ENCODE peak calls at places on chromosome 22, in eight cellular contexts. Q is stimulated activated CD4-positive, alpha-beta T cell treated with anti-CD3 and anti-CD28 coated beads, Interleukin-2, amount 100 ng/mL, for 48 hours; D is WERI-Rb-1; L is body of pancreas; R is KG1; T is AG08395; A is activated naive CD4-positive, alpha-beta T cell treated with anti-CD3 and anti-CD28 coated beads, Interleukin-2, amount 50 U/mL, for 16 hours; P is astrocyte. S is an unnamed sample.

GRCh38 chr22:41481131-41481830 is 12.4 kb downstream of the ACO2 start:
- DNase-seq in Q (no peak), T (peak), P (peak), D (no peak), L (no peak), A (no peak), R (no peak), S (no peak)

GRCh38 chr22:23061471-23062280 is 8.6 kb upstream of the GNAZ start:
- DNase-seq in D (no peak), A (peak), L (no peak), T (no peak), P (no peak), R (no peak), Q (no peak), S (peak)

GRCh38 chr22:42389137-42389536 is 43.1 kb downstream of the NFAM1 start:
- DNase-seq in L (no peak), Q (no peak), R (no peak), P (no peak), A (no peak), T (no peak), D (no peak), S (no peak)

GRCh38 chr22:26945565-26945964 is 288.2 kb downstream of the MIAT start:
- DNase-seq in P (no peak), T (no peak), A (no peak), Q (no peak), D (no peak), L (no peak), R (no peak), S (no peak)

GRCh38 chr22:44147821-44148574 is 32.7 kb upstream of the PARVG start:
- DNase-seq in A (no peak), R (no peak), L (no peak), Q (no peak), D (no peak), P (peak), T (peak), S (no peak)

GRCh38 chr22:26174280-26174679 is 5.0 kb downstream of the SEZ6L start:
- DNase-seq in L (no peak), T (peak), P (no peak), A (no peak), D (peak), R (no peak), Q (no peak), S (no peak)

GRCh38 chr22:26986884-26987283 is 329.5 kb downstream of the MIAT start:
- DNase-seq in R (no peak), T (no peak), D (no peak), P (no peak), Q (no peak), L (no peak), A (no peak), S (no peak)

GRCh38 chr22:28730146-28730545 is 11.5 kb downstream of the CHEK2 start:
- DNase-seq in A (no peak), T (no peak), R (no peak), D (no peak), P (no peak), Q (no peak), L (no peak), S (no peak)

GRCh38 chr22:26483439-26484359 is at the start of the genes HPS4 and SRRD:
- DNase-seq in D (peak), T (peak), A (peak), P (peak), L (peak), Q (peak), R (peak), S (peak)

GRCh38 chr22:37310075-37310606 is 27.8 kb downstream of the CYTH4 start:
- DNase-seq in T (no peak), L (no peak), P (no peak), A (no peak), D (no peak), R (no peak), Q (no peak), S (no peak)

GRCh38 chr22:45883811-45884170 is 93.2 kb downstream of the WNT7B start:
- DNase-seq in D (no peak), A (no peak), P (no peak), L (no peak), T (no peak), Q (no peak), R (no peak), S (peak)

GRCh38 chr22:26589367-26589844 is 526 bp downstream of the TPST2 start:
- DNase-seq in A (peak), L (peak), Q (no peak), R (no peak), D (no peak), P (no peak), T (peak), S (peak)

GRCh38 chr22:28316014-28316413 is 363.6 kb downstream of the TTC28 start:
- DNase-seq in A (no peak), P (no peak), R (no peak), Q (no peak), T (no peak), D (no peak), L (no peak), S (no peak)

GRCh38 chr22:40196628-40197027 is 18.9 kb downstream of the TNRC6B start:
- DNase-seq in Q (peak), P (peak), L (no peak), D (no peak), T (peak), A (peak), R (no peak), S (no peak)

GRCh38 chr22:44186121-44186510 is 5.4 kb downstream of the PARVG start:
- DNase-seq in A (no peak), P (no peak), T (no peak), Q (no peak), L (no peak), D (peak), R (no peak), S (peak)

GRCh38 chr22:41001722-41002122 is 50.5 kb downstream of the RBX1 start:
- DNase-seq in R (no peak), D (no peak), T (peak), L (no peak), A (no peak), Q (no peak), P (peak), S (no peak)

GRCh38 chr22:24402460-24403192 is 24.8 kb upstream of the ADORA2A start:
- DNase-seq in L (peak), D (no peak), Q (no peak), R (peak), A (no peak), P (peak), T (peak), S (no peak)

GRCh38 chr22:27438271-27438980 is 363.1 kb downstream of the MN1 start:
- DNase-seq in R (no peak), L (peak), A (no peak), T (peak), Q (no peak), P (no peak), D (peak), S (no peak)

GRCh38 chr22:49403102-49403501 is 424.6 kb downstream of the BRD1 start:
- DNase-seq in R (no peak), Q (no peak), T (no peak), D (no peak), P (no peak), L (no peak), A (no peak), S (no peak)

GRCh38 chr22:50544746-50545253 is 899 bp upstream of the KLHDC7B start:
- DNase-seq in D (no peak), L (no peak), T (no peak), A (no peak), P (no peak), R (no peak), Q (no peak), S (peak)

GRCh38 chr22:41875531-41876242 is 39.2 kb downstream of the SHISA8 start:
- DNase-seq in L (no peak), P (no peak), D (no peak), R (no peak), T (no peak), A (no peak), Q (no peak), S (no peak)

GRCh38 chr22:19520007-19520406 is 4.2 kb downstream of the CLDN5 start:
- DNase-seq in R (no peak), A (no peak), L (no peak), P (no peak), T (no peak), Q (no peak), D (no peak), S (no peak)

GRCh38 chr22:48492371-48493320 is 1335.0 kb downstream of the BRD1 start:
- DNase-seq in L (peak), R (peak), T (peak), P (peak), A (no peak), Q (peak), D (peak), S (peak)

GRCh38 chr22:22924369-22925145 is 36.9 kb downstream of the IGLL5 start:
- DNase-seq in L (no peak), Q (no peak), T (no peak), A (no peak), P (no peak), D (no peak), R (no peak), S (no peak)

GRCh38 chr22:43270314-43270908 is 72.8 kb downstream of the SCUBE1 start:
- DNase-seq in T (peak), D (peak), Q (no peak), A (no peak), L (no peak), P (no peak), R (no peak), S (no peak)

GRCh38 chr22:24436553-24436952 is 9.2 kb downstream of the ADORA2A start:
- DNase-seq in D (no peak), P (no peak), Q (no peak), A (no peak), L (no peak), R (no peak), T (no peak), S (peak)

GRCh38 chr22:31193092-31193491 is 19.0 kb upstream of the LIMK2 start:
- DNase-seq in T (no peak), R (no peak), D (no peak), Q (no peak), A (no peak), P (no peak), L (no peak), S (no peak)

GRCh38 chr22:39236321-39237275 is 8.2 kb downstream of the PDGFB start:
- DNase-seq in A (no peak), D (no peak), P (no peak), Q (no peak), T (no peak), L (no peak), R (peak), S (no peak)

GRCh38 chr22:37167176-37167980 is 17.7 kb upstream of the IL2RB start:
- DNase-seq in A (peak), L (no peak), D (no peak), P (no peak), R (no peak), Q (no peak), T (no peak), S (peak)

GRCh38 chr22:45124176-45124857 is 39.4 kb upstream of the NUP50 start:
- DNase-seq in D (peak), P (no peak), A (no peak), L (no peak), T (no peak), R (no peak), Q (no peak), S (no peak)

GRCh38 chr22:28989035-28989464 is 72.6 kb downstream of the C22orf31 start:
- DNase-seq in T (no peak), D (no peak), P (peak), L (no peak), A (no peak), R (no peak), Q (peak), S (no peak)